ENCODE peak calls at places on chromosome 4, in six cellular contexts. G is colonic mucosa, B is fibroblast of lung, Q is thoracic aorta, W is fibroblast of mammary gland, E is brain microvascular endothelial cell. C is an unnamed sample.

GRCh38 chr4:128228778-128229457 is 58.7 kb downstream of the PGRMC2 start:
- DNase-seq in G (no peak), B (no peak), Q (no peak), W (no peak), E (no peak), C (no peak)

GRCh38 chr4:17128268-17128667 is 229.8 kb upstream of the LDB2 start:
- DNase-seq in G (no peak), B (peak), Q (no peak), W (peak), E (no peak), C (peak)

GRCh38 chr4:612749-613125 is 12.6 kb upstream of the PDE6B start:
- DNase-seq in G (no peak), B (no peak), Q (no peak), W (no peak), E (no peak), C (no peak)

GRCh38 chr4:2451821-2452785 is 16.8 kb upstream of the RNF4 start:
- DNase-seq in G (no peak), B (no peak), Q (no peak), W (no peak), E (no peak), C (no peak)

GRCh38 chr4:24971192-24971591 is 58.4 kb upstream of the CCDC149 start:
- DNase-seq in G (no peak), B (no peak), Q (no peak), W (no peak), E (no peak), C (no peak)

GRCh38 chr4:24913099-24913445 is 230 bp upstream of the CCDC149 start:
- DNase-seq in G (no peak), B (no peak), Q (no peak), W (no peak), E (no peak), C (no peak)

GRCh38 chr4:174686826-174687225 is 142.2 kb downstream of the GLRA3 start:
- DNase-seq in G (no peak), B (no peak), Q (no peak), W (no peak), E (no peak), C (no peak)

GRCh38 chr4:56701156-56701471 is 20.0 kb upstream of the HOPX start:
- DNase-seq in G (no peak), B (no peak), Q (no peak), W (no peak), E (no peak), C (no peak)

GRCh38 chr4:185966997-185967775 is 101.8 kb upstream of the TLR3 start:
- DNase-seq in G (no peak), B (peak), Q (no peak), W (no peak), E (no peak), C (no peak)

GRCh38 chr4:20046179-20046578 is 205.5 kb upstream of the SLIT2 start:
- DNase-seq in G (no peak), B (no peak), Q (no peak), W (no peak), E (no peak), C (no peak)

GRCh38 chr4:22515145-22515887 is 550 bp downstream of the ADGRA3 start:
- DNase-seq in G (peak), B (peak), Q (peak), W (peak), E (peak), C (peak)

GRCh38 chr4:173448103-173448502 is 49.2 kb upstream of the SCRG1 start:
- DNase-seq in G (no peak), B (peak), Q (no peak), W (peak), E (no peak), C (peak)

GRCh38 chr4:14767142-14767541 is 235.1 kb upstream of the CPEB2 start:
- DNase-seq in G (no peak), B (no peak), Q (no peak), W (no peak), E (no peak), C (no peak)

DNA sequence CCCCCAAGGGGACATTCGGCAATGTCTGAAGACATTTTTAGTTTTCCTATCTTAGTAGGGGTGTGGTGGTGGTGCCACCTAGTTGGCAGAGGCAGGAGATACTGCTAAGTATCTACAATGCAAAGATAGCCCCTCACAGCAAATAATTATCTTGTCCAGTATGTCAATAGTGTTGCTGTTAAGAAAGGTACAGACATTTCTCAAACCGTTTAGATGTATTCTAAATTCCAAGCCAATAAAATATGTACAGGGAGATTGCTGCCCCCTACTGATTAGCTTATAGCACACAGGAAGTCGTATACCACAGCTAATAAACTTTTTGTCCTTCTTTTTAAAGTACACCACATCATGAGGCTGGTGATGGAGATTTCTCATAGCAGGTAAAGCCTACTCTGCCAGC is 260.5 kb downstream of the TMA16 start:
- DNase-seq in G (no peak), B (peak), Q (no peak), W (peak), E (peak), C (peak)
- TF ChIP-seq CTCF in G (no peak), B (peak), Q (no peak), W (peak), E (peak), C (peak)

GRCh38 chr4:55005910-55006309 is 119.5 kb downstream of the KDR start:
- DNase-seq in G (no peak), B (no peak), Q (no peak), W (no peak), E (no peak), C (no peak)

GRCh38 chr4:55008166-55009056 is 117.0 kb downstream of the KDR start:
- DNase-seq in G (no peak), B (no peak), Q (no peak), W (peak), E (no peak), C (no peak)

GRCh38 chr4:55001538-55001937 is 123.9 kb downstream of the KDR start:
- DNase-seq in G (no peak), B (peak), Q (no peak), W (no peak), E (peak), C (no peak)

GRCh38 chr4:55002431-55002830 is 123.0 kb downstream of the KDR start:
- DNase-seq in G (no peak), B (no peak), Q (no peak), W (no peak), E (no peak), C (no peak)

DNA sequence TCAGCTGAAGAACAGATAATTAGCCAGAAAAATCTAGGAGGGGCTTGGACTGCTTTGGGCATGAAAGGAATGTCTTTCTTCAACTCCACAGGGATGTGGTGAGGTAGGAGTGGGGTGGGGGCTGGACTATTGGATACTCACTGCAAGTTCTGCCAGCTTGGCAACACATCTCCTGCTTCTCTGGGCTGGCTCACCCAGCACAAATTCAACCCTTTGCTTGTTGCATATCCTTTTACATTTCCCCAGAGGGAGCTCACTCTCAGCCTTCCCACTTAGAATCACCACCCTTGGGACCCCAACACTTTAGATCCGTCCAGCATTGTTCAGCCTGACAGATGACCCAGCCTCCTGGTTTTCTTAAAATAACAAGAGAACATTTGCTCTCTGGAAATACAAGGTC is 120.6 kb downstream of the KDR start:
- DNase-seq in G (no peak), B (peak), Q (no peak), W (peak), E (peak), C (no peak)
- TF ChIP-seq CTCF in G (no peak), B (no peak), Q (no peak), W (no peak), E (peak), C (no peak)

GRCh38 chr4:108168672-108169562 is at the start of gene LEF1:
- DNase-seq in G (peak), B (peak), Q (no peak), W (peak), E (peak), C (no peak)
- TF ChIP-seq CTCF in G (no peak), B (no peak), Q (no peak), W (no peak), E (no peak), C (no peak)

GRCh38 chr4:33161202-33161601 is 2441.0 kb downstream of the PCDH7 start:
- DNase-seq in G (no peak), B (no peak), Q (no peak), W (no peak), E (no peak), C (no peak)

GRCh38 chr4:33162122-33162521 is 2442.0 kb downstream of the PCDH7 start:
- DNase-seq in G (no peak), B (no peak), Q (no peak), W (peak), E (no peak), C (no peak)

GRCh38 chr4:33160126-33160525 is 2440.0 kb downstream of the PCDH7 start:
- DNase-seq in G (no peak), B (no peak), Q (no peak), W (peak), E (peak), C (no peak)
- TF ChIP-seq CTCF in G (no peak), B (no peak), Q (no peak), W (peak), E (peak), C (peak)

GRCh38 chr4:37742149-37742548 is 56.0 kb upstream of the RELL1 start:
- DNase-seq in G (no peak), B (no peak), Q (no peak), W (no peak), E (no peak), C (no peak)
- TF ChIP-seq CTCF in G (no peak), B (no peak), Q (no peak), W (no peak), E (no peak), C (no peak)

GRCh38 chr4:41622816-41623215 is 84.9 kb downstream of the LIMCH1 start:
- DNase-seq in G (no peak), B (no peak), Q (no peak), W (no peak), E (no peak), C (no peak)

GRCh38 chr4:41620594-41621256 is 82.8 kb downstream of the LIMCH1 start:
- DNase-seq in G (no peak), B (no peak), Q (no peak), W (no peak), E (no peak), C (no peak)

GRCh38 chr4:41628916-41629315 is 91.0 kb downstream of the LIMCH1 start:
- DNase-seq in G (no peak), B (no peak), Q (no peak), W (no peak), E (no peak), C (no peak)

GRCh38 chr4:41625531-41625930 is 87.6 kb downstream of the LIMCH1 start:
- DNase-seq in G (no peak), B (no peak), Q (no peak), W (no peak), E (no peak), C (no peak)

GRCh38 chr4:41624765-41625164 is 86.8 kb downstream of the LIMCH1 start:
- DNase-seq in G (no peak), B (no peak), Q (no peak), W (no peak), E (no peak), C (no peak)
- TF ChIP-seq CTCF in G (no peak), B (no peak), Q (no peak), W (no peak), E (no peak), C (no peak)